ENCODE peak calls at places on chromosomes 5 and 9, in six cellular contexts. U is body of pancreas, P is colonic mucosa, J is WERI-Rb-1, D is mammary epithelial cell, E is A549. T is an unnamed sample.

GRCh38 chr9:134025606-134026541 is 593 bp downstream of the BRD3OS start:
- DNase-seq in U (peak; percentile 40), P (peak; percentile 39), J (peak; percentile 52), D (peak; percentile 22), E (peak; percentile 41), T (peak; percentile 39)

GRCh38 chr5:67425514-67425913 is 228.9 kb upstream of the CD180 start:
- DNase-seq in U (no peak), P (no peak), J (no peak), D (peak; percentile 2), E (no peak), T (no peak)

GRCh38 chr5:93359296-93359957 is 221.6 kb downstream of the NR2F1-AS1 start:
- DNase-seq in U (peak; percentile 17), P (no peak), J (no peak), D (peak; percentile 66), E (no peak), T (no peak)

GRCh38 chr5:2266668-2267240 is 384.0 kb upstream of the IRX4 start:
- DNase-seq in U (no peak), P (no peak), J (no peak), D (no peak), E (no peak), T (no peak)

GRCh38 chr5:89847743-89848142 is 561.8 kb downstream of the CETN3 start:
- DNase-seq in U (no peak), P (no peak), J (no peak), D (peak; percentile 44), E (no peak), T (no peak)

GRCh38 chr9:112020680-112021596 is 124.3 kb downstream of the UGCG start:
- DNase-seq in U (no peak), P (peak; percentile 8), J (no peak), D (peak; percentile 89), E (peak; percentile 77), T (no peak)

GRCh38 chr9:137046094-137046787 is at the start of gene NPDC1:
- DNase-seq in U (peak; percentile 88), P (peak; percentile 89), J (peak; percentile 88), D (peak; percentile 73), E (peak; percentile 94), T (peak; percentile 76)

GRCh38 chr5:74402553-74402952 is 238.0 kb downstream of the ENC1 start:
- DNase-seq in U (no peak), P (no peak), J (no peak), D (no peak), E (no peak), T (no peak)

GRCh38 chr9:116116411-116116810 is 37.2 kb upstream of the PAPPA start:
- DNase-seq in U (no peak), P (no peak), J (no peak), D (no peak), E (no peak), T (no peak)

GRCh38 chr9:120394058-120394669 is 185.8 kb downstream of the CDK5RAP2 start:
- DNase-seq in U (no peak), P (no peak), J (no peak), D (peak; percentile 89), E (no peak), T (no peak)

GRCh38 chr9:13529321-13530104 is 250.0 kb upstream of the MPDZ start:
- DNase-seq in U (no peak), P (no peak), J (peak; percentile 74), D (peak; percentile 76), E (no peak), T (no peak)

GRCh38 chr5:150429410-150429873 is 16.7 kb upstream of the CD74 start:
- DNase-seq in U (no peak), P (no peak), J (no peak), D (no peak), E (no peak), T (no peak)

GRCh38 chr9:81112638-81113037 is 576.7 kb downstream of the TLE1 start:
- DNase-seq in U (no peak), P (no peak), J (no peak), D (no peak), E (no peak), T (no peak)

GRCh38 chr5:167801999-167802398 is 489.4 kb upstream of the WWC1 start:
- DNase-seq in U (no peak), P (no peak), J (no peak), D (no peak), E (no peak), T (no peak)

GRCh38 chr5:38532165-38532669 is 24.2 kb downstream of the LIFR start:
- DNase-seq in U (no peak), P (no peak), J (peak; percentile 82), D (no peak), E (no peak), T (no peak)

GRCh38 chr5:157865844-157866243 is 6.9 kb upstream of the CLINT1 start:
- DNase-seq in U (no peak), P (no peak), J (no peak), D (peak; percentile 14), E (peak; percentile 36), T (no peak)

GRCh38 chr9:79155308-79155707 is 416.5 kb upstream of the TLE4 start:
- DNase-seq in U (no peak), P (no peak), J (peak; percentile 19), D (peak; percentile 45), E (no peak), T (no peak)
- TF ChIP-seq CTCF in U (no peak), P (no peak), J (peak; percentile 24), D (peak; percentile 47), E (no peak), T (no peak)

DNA sequence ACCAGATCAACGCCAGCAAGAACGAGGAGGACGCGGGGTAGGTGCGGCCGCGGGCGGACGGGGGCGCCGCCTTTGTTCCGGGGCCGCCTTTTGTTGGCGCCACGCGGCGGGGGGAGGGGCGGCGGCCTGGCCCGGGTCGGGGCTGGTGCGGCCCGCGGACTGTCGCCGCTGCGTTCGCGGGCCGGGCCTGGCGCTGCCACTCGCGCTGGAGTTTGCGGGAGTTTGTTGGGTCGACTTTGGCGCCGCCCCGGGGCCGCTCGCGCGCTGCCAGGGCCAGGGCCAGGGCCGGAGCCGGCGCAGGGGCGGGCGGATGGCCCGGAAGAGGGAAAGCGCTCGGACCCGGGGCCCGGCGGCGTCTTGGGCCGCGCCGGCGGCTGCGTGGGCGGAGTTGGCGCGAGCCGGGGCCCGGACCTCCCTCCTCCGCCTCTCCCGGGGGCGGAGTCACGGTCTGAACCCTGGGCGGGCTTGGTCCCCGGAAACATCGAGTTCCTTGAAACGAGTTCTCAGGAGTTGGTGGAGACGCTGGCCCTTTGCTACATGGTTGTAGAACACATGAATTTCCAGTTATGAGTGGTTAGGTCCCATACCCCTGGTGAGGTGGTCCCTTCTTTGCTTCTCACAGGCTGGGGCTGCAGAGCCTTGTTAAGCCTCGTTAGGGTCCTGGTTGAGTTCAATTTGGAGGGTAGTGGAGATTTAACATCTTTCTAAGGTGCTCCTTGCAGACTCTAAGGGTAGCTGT is 846 bp downstream of the HNRNPAB start:
- DNase-seq in U (peak; percentile 77), P (peak; percentile 94), J (peak; percentile 47), D (peak; percentile 69), E (peak; percentile 82), T (peak; percentile 65)
- TF ChIP-seq CTCF in U (no peak), P (no peak), J (no peak), D (no peak), E (no peak), T (no peak)

GRCh38 chr5:174317261-174317894 is 271.9 kb downstream of the NSG2 start:
- DNase-seq in U (peak; percentile 34), P (no peak), J (peak; percentile 61), D (peak; percentile 29), E (peak; percentile 60), T (no peak)
- TF ChIP-seq CTCF in U (peak; percentile 54), P (peak; percentile 39), J (peak; percentile 92), D (peak; percentile 85), E (peak; percentile 79), T (no peak)

GRCh38 chr9:122254761-122255160 is 9.9 kb downstream of the RBM18 start:
- DNase-seq in U (no peak), P (no peak), J (no peak), D (no peak), E (no peak), T (no peak)

GRCh38 chr9:122258886-122259415 is 5.7 kb downstream of the RBM18 start:
- DNase-seq in U (no peak), P (no peak), J (no peak), D (no peak), E (no peak), T (no peak)

GRCh38 chr9:122251351-122251750 is 13.3 kb downstream of the RBM18 start:
- DNase-seq in U (no peak), P (no peak), J (no peak), D (peak; percentile 52), E (no peak), T (no peak)

GRCh38 chr9:122252796-122253195 is 11.8 kb downstream of the RBM18 start:
- DNase-seq in U (no peak), P (no peak), J (no peak), D (no peak), E (no peak), T (no peak)

GRCh38 chr9:122256206-122256605 is 8.4 kb downstream of the RBM18 start:
- DNase-seq in U (no peak), P (no peak), J (no peak), D (no peak), E (no peak), T (no peak)
- TF ChIP-seq CTCF in U (no peak), P (no peak), J (no peak), D (no peak), E (no peak), T (no peak)

GRCh38 chr9:69193685-69194032 is 19.6 kb downstream of the TJP2 start:
- DNase-seq in U (no peak), P (no peak), J (peak; percentile 11), D (no peak), E (no peak), T (no peak)
- TF ChIP-seq CTCF in U (no peak), P (no peak), J (peak; percentile 8), D (peak; percentile 25), E (no peak), T (no peak)

DNA sequence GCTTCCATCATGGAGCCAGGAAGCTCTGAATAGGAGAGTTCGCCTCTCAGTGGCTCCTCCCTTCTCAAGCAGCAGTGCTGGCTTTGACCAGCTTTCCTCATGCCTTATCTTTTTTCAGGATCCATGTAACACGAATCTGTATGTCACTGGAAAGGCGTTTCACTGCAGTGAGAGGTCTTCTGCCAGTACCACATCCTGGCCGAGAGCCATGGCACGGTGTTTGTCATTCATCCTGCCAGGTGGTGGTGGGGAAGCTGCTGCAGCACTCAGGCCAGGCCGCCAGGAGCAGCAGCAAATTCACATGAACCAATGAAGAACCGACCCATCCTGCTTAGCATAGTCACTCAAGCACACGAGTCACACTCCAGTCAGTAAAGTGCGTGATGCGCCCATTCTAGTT is 179.0 kb downstream of the FANCC start:
- DNase-seq in U (no peak), P (no peak), J (no peak), D (no peak), E (no peak), T (no peak)
- TF ChIP-seq CTCF in U (no peak), P (no peak), J (no peak), D (no peak), E (no peak), T (no peak)

DNA sequence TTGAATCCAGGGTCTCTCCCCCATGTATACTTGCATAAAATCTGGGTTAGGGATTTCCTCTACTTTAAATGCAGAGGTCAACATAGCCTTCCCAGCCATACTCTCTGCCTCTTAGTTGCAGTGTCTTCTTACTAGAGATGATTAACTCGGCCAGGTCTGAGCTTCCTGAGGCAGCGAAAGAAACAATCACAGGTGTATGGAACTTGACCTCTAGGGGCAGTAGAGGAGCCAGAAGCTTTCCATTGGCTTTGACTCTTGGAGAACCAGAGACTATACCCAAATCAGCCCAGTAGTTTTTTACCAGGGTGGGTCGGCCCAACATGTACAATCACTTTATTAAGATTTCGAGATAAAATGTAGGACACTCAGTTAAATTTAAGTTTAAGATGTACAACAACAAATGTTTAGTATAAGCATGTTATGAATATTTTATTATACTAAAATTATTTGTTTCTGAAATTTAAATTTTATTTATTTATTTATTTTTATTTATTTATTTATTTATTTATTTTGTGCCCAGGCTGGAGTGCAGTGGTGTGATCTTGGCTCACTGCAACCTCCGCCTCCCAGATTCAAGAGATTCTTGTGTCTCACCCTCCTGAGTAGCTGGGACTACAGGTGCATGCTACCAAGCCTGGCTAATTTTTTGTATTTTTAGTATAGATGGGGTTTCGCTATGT is 48.0 kb upstream of the DMRT3 start:
- DNase-seq in U (peak; percentile 15), P (no peak), J (peak; percentile 58), D (no peak), E (peak; percentile 35), T (no peak)
- TF ChIP-seq CTCF in U (peak; percentile 56), P (peak; percentile 31), J (peak; percentile 76), D (peak; percentile 49), E (peak; percentile 35), T (peak; percentile 31)